ENCODE peak calls at places on chromosome 1, in nine cellular contexts. N is PC-9; U is PC-3; K is CD8-positive, alpha-beta T cell; P is gastrocnemius medialis; T is HCT116; L is ovary; Z is upper lobe of right lung; W is heart left ventricle. R is an unnamed sample. For H3K4me1, the result is how much of the 10 kb centered on the place peaks cover.

GRCh38 chr1:155938220-155938627 is 3.2 kb upstream of the RXFP4 start:
- DNase-seq in P (no peak), W (no peak), Z (no peak), K (no peak), N (peak), U (peak), L (no peak), T (peak), R (no peak)

GRCh38 chr1:8717148-8717547 is 100.3 kb downstream of the RERE start:
- DNase-seq in U (no peak), N (no peak), T (no peak), L (no peak), P (no peak), Z (no peak), K (no peak), W (no peak), R (no peak)

GRCh38 chr1:202618387-202619022 is 91.7 kb downstream of the SYT2 start:
- DNase-seq in K (no peak), N (no peak), U (peak), L (no peak), Z (no peak), P (no peak), W (no peak), T (no peak), R (peak)

GRCh38 chr1:159170639-159171038 is 776 bp upstream of the CADM3 start:
- DNase-seq in W (no peak), U (no peak), Z (no peak), P (no peak), L (no peak), T (no peak), N (no peak), K (no peak), R (peak)

GRCh38 chr1:117368116-117369108 is 1.2 kb downstream of the MAN1A2 start:
- DNase-seq in P (no peak), Z (no peak), L (no peak), T (no peak), K (no peak), U (peak), W (no peak), N (peak), R (peak)

GRCh38 chr1:118788372-118788955 is 199.7 kb downstream of the TBX15 start:
- DNase-seq in P (peak), Z (no peak), U (peak), L (no peak), T (no peak), W (no peak), K (no peak), N (no peak), R (no peak)

GRCh38 chr1:161511018-161511755 is 5.9 kb downstream of the FCGR2A start:
- DNase-seq in W (no peak), P (no peak), N (no peak), T (no peak), U (no peak), L (no peak), K (no peak), Z (no peak), R (no peak)

GRCh38 chr1:2105781-2106524 is 55.7 kb downstream of the PRKCZ start:
- DNase-seq in W (no peak), U (no peak), K (no peak), N (no peak), T (no peak), Z (peak), L (no peak), P (no peak), R (no peak)

GRCh38 chr1:152533327-152533938 is 19.2 kb downstream of the CRCT1 start:
- DNase-seq in L (no peak), N (no peak), W (no peak), P (no peak), T (peak), U (peak), Z (no peak), K (no peak), R (no peak)

GRCh38 chr1:228097333-228098081 is 5.6 kb downstream of the C1orf35 start:
- DNase-seq in T (no peak), N (no peak), L (no peak), U (no peak), Z (peak), W (peak), K (no peak), P (no peak), R (no peak)

GRCh38 chr1:92945748-92946270 is 15.5 kb downstream of the DIPK1A start:
- DNase-seq in T (no peak), P (no peak), L (no peak), K (no peak), Z (no peak), N (no peak), U (no peak), W (no peak), R (no peak)

GRCh38 chr1:92218559-92218958 is 844 bp downstream of the C1orf146 start:
- DNase-seq in U (no peak), K (no peak), W (no peak), P (no peak), T (no peak), Z (no peak), N (no peak), L (no peak), R (no peak)

GRCh38 chr1:25572708-25573590 is 29.5 kb downstream of the LDLRAP1 start:
- DNase-seq in L (peak), N (no peak), U (peak), P (no peak), W (no peak), K (no peak), Z (peak), T (no peak), R (no peak)

GRCh38 chr1:1946540-1946939 is 27.5 kb upstream of the TMEM52 start:
- DNase-seq in W (no peak), N (no peak), U (no peak), Z (peak), P (peak), K (no peak), T (no peak), L (peak), R (no peak)

GRCh38 chr1:240720891-240721450 is 109.0 kb upstream of the GREM2 start:
- DNase-seq in Z (no peak), N (no peak), U (peak), L (no peak), K (no peak), P (no peak), W (no peak), T (no peak), R (no peak)

GRCh38 chr1:83905315-83905907 is 93.5 kb downstream of the TTLL7 start:
- DNase-seq in W (no peak), Z (no peak), N (no peak), P (no peak), L (no peak), T (no peak), K (no peak), U (peak), R (no peak)

GRCh38 chr1:234721476-234722266 is 111.7 kb upstream of the IRF2BP2 start:
- DNase-seq in Z (no peak), P (peak), N (no peak), T (no peak), L (peak), U (no peak), W (peak), K (no peak), R (no peak)

GRCh38 chr1:65691962-65692361 is 100.7 kb upstream of the PDE4B start:
- DNase-seq in K (no peak), Z (no peak), T (no peak), W (no peak), L (no peak), P (no peak), U (no peak), N (no peak), R (no peak)

GRCh38 chr1:28243685-28244439 is 7.9 kb downstream of the ATP5IF1 start:
- DNase-seq in U (no peak), W (no peak), P (peak), Z (no peak), K (no peak), N (no peak), T (no peak), L (no peak), R (no peak)

GRCh38 chr1:167922023-167922422 is 8.1 kb upstream of the ADCY10 start:
- DNase-seq in U (no peak), K (no peak), L (no peak), W (no peak), P (no peak), N (no peak), T (no peak), Z (no peak), R (no peak)

GRCh38 chr1:7300893-7301292 is 470.2 kb upstream of the VAMP3 start:
- DNase-seq in U (peak), K (no peak), W (no peak), T (peak), Z (no peak), P (no peak), N (no peak), L (no peak), R (peak)

GRCh38 chr1:213070399-213070798 is 19.4 kb downstream of the RPS6KC1 start:
- DNase-seq in N (no peak), W (no peak), K (no peak), U (peak), Z (no peak), P (no peak), T (no peak), L (no peak), R (peak)

GRCh38 chr1:34425785-34426184 is 249.1 kb downstream of the C1orf94 start:
- DNase-seq in N (no peak), P (no peak), Z (no peak), L (no peak), U (no peak), K (no peak), W (no peak), T (no peak), R (no peak)

GRCh38 chr1:171299342-171299741 is 14.6 kb upstream of the FMO4 start:
- DNase-seq in W (no peak), T (no peak), L (no peak), N (no peak), K (no peak), Z (no peak), U (no peak), P (no peak), R (no peak)

GRCh38 chr1:15557008-15557407 is 27.8 kb downstream of the AGMAT start:
- DNase-seq in K (no peak), Z (no peak), N (no peak), P (no peak), U (no peak), W (no peak), T (no peak), L (no peak), R (no peak)

GRCh38 chr1:233540788-233541187 is 73.1 kb upstream of the KCNK1 start:
- DNase-seq in T (no peak), W (no peak), Z (no peak), N (no peak), L (no peak), U (no peak), K (no peak), P (no peak), R (no peak)

GRCh38 chr1:3733603-3734591 is 18.4 kb upstream of the CCDC27 start:
- DNase-seq in W (no peak), L (no peak), T (no peak), K (no peak), N (no peak), Z (no peak), P (no peak), U (no peak), R (no peak)

GRCh38 chr1:150650193-150650592 is 20.8 kb upstream of the ENSA start:
- DNase-seq in K (no peak), Z (no peak), L (no peak), T (no peak), P (no peak), N (peak), W (no peak), U (peak), R (no peak)

GRCh38 chr1:230501845-230502244 is 75.7 kb upstream of the PGBD5 start:
- DNase-seq in P (no peak), U (no peak), L (no peak), K (no peak), N (no peak), Z (no peak), W (no peak), T (no peak), R (peak)

GRCh38 chr1:178283409-178283808 is 189.5 kb downstream of the RASAL2 start:
- DNase-seq in P (no peak), U (no peak), K (no peak), Z (peak), L (no peak), W (no peak), N (no peak), T (no peak), R (no peak)

GRCh38 chr1:154716012-154716411 is 108.0 kb upstream of the ADAR start:
- DNase-seq in N (no peak), W (no peak), K (no peak), T (no peak), Z (no peak), U (no peak), L (no peak), P (peak), R (no peak)

GRCh38 chr1:22089134-22089571 is 36.6 kb downstream of the CDC42 start:
- DNase-seq in K (no peak), L (no peak), P (no peak), T (no peak), U (no peak), Z (no peak), W (no peak), N (no peak), R (no peak)

GRCh38 chr1:110060034-110060661 is 10.3 kb downstream of the ALX3 start:
- DNase-seq in K (peak), L (no peak), P (peak), T (no peak), Z (peak), N (no peak), U (peak), W (no peak), R (no peak)

GRCh38 chr1:2438038-2438437 is 25.7 kb upstream of the PEX10 start:
- DNase-seq in P (no peak), T (no peak), K (no peak), Z (no peak), L (no peak), U (peak), N (no peak), W (no peak), R (no peak)

GRCh38 chr1:7258622-7259135 is 473.4 kb downstream of the CAMTA1 start:
- DNase-seq in K (no peak), W (no peak), L (no peak), T (no peak), P (no peak), N (no peak), U (no peak), Z (no peak), R (no peak)

GRCh38 chr1:206797534-206798383 is 25.5 kb upstream of the IL10 start:
- DNase-seq in N (peak), K (no peak), P (no peak), W (no peak), T (no peak), L (no peak), Z (no peak), U (peak), R (no peak)

GRCh38 chr1:109248797-109249629 is at the start of gene CELSR2:
- DNase-seq in K (peak), U (peak), Z (peak), N (peak), W (peak), T (peak), L (peak), P (peak), R (peak)

GRCh38 chr1:245306628-245307410 is 152.0 kb downstream of the KIF26B start:
- DNase-seq in W (no peak), P (no peak), Z (no peak), K (no peak), N (no peak), T (no peak), U (no peak), L (no peak), R (no peak)

GRCh38 chr1:185483647-185484450 is 166.8 kb upstream of the IVNS1ABP start:
- DNase-seq in N (peak), T (no peak), L (no peak), K (no peak), W (no peak), U (peak), Z (no peak), P (peak), R (peak)

GRCh38 chr1:19737413-19737812 is 62.3 kb downstream of the TMCO4 start:
- DNase-seq in T (no peak), U (peak), P (no peak), W (no peak), K (no peak), L (no peak), Z (peak), N (peak), R (no peak)
- TF ChIP-seq CTCF in T (no peak), U (peak), P (no peak), W (no peak), K (no peak), L (no peak), Z (no peak), N (peak), R (peak)

GRCh38 chr1:63861055-63861691 is 87.4 kb downstream of the ROR1 start:
- DNase-seq in W (no peak), T (no peak), N (no peak), Z (no peak), U (no peak), K (no peak), P (peak), L (no peak), R (no peak)

GRCh38 chr1:63865561-63865960 is 91.7 kb downstream of the ROR1 start:
- DNase-seq in W (no peak), K (no peak), U (no peak), P (no peak), L (no peak), N (no peak), T (no peak), Z (no peak), R (no peak)

GRCh38 chr1:63866085-63866484 is 92.3 kb downstream of the ROR1 start:
- DNase-seq in L (no peak), N (no peak), Z (no peak), P (no peak), K (no peak), W (no peak), U (no peak), T (no peak), R (no peak)

GRCh38 chr1:63863137-63863536 is 89.3 kb downstream of the ROR1 start:
- DNase-seq in W (no peak), U (no peak), K (no peak), L (no peak), P (no peak), N (no peak), T (no peak), Z (no peak), R (no peak)

GRCh38 chr1:63864224-63864623 is 90.4 kb downstream of the ROR1 start:
- DNase-seq in T (no peak), W (no peak), N (peak), P (no peak), L (no peak), U (peak), K (no peak), Z (no peak), R (peak)
- H3K4me1 ChIP-seq in T (under half), W (under half), N (half or more), P (under half), L (under half), U (half or more), K (under half), Z (under half), R (under half)

DNA sequence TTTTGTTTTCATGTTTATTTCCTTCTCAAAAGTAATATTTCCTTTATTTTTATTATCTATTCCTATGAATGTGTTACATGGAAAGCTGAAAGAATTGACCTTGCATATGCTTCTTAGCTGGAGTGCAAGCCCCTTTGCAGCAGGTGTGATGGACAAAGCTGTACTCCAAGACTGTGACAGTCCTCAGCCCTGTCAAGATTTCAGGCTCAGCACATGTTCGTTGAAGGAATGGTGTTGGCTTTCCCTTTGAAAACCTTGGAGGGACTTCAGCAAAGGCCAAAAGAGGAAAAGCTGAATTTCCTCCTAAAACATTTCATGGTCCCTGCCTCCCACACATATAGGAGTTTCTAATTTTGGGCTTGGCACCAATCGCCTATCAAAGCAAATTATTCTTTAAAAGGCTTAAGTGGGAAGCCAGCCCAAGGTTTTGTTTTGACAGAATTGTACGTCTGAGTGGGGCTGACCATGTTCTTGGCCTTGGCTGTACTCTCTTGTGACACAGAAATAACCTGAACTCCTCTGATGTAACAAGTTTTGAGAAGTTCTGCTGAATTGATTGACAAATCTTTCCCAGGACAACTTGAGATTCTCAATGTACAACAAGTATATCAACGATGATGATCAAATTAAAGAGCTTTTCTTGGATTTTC is 135.5 kb upstream of the ZNF648 start:
- DNase-seq in W (no peak), Z (no peak), T (no peak), L (peak), U (no peak), N (no peak), K (no peak), P (peak), R (no peak)
- H3K27ac ChIP-seq in W (peak), Z (peak), T (no peak), L (peak), U (no peak), N (no peak), K (no peak), P (peak), R (no peak)

GRCh38 chr1:200302192-200302892 is 107.5 kb downstream of the ZNF281 start:
- DNase-seq in U (peak), T (no peak), W (peak), L (no peak), K (peak), Z (peak), N (no peak), P (no peak), R (peak)
- TF ChIP-seq CTCF in U (peak), T (peak), W (peak), L (no peak), K (no peak), Z (peak), N (no peak), P (no peak), R (peak)

R was measured in foreskin keratinocyte.